ENCODE peak calls at places on chromosome 7, in seven cellular contexts. R is AG20443, A is occipital lobe, L is BJ, D is tibial nerve, F is NB4, V is breast epithelium. C is an unnamed sample.
A peak's percentile ranks its signal among the peaks of the same experiment; 100 is the strongest.

GRCh38 chr7:73496626-73497025 is 25.5 kb downstream of the BAZ1B start:
- DNase-seq in V (no peak), F (no peak), A (no peak), R (no peak), L (no peak), D (no peak), C (no peak)

GRCh38 chr7:131072505-131073091 is 255.1 kb upstream of the MKLN1 start:
- DNase-seq in F (peak; percentile 35), A (no peak), L (no peak), V (no peak), D (no peak), R (peak; percentile 20), C (peak; percentile 34)

GRCh38 chr7:6424702-6425072 is 23.1 kb downstream of the DAGLB start:
- DNase-seq in A (no peak), R (no peak), D (no peak), L (no peak), F (no peak), V (no peak), C (no peak)

GRCh38 chr7:148261996-148262688 is 328.4 kb upstream of the C7orf33 start:
- DNase-seq in A (no peak), D (no peak), L (no peak), R (no peak), F (no peak), V (no peak), C (no peak)

GRCh38 chr7:88153378-88153777 is 66.5 kb downstream of the SRI start:
- DNase-seq in A (no peak), R (no peak), F (no peak), V (no peak), D (no peak), L (no peak), C (no peak)

GRCh38 chr7:79761876-79762429 is 308.5 kb upstream of the MAGI2 start:
- DNase-seq in D (no peak), L (no peak), R (no peak), A (no peak), F (no peak), V (no peak), C (no peak)

GRCh38 chr7:127705461-127705959 is 53.5 kb downstream of the SND1 start:
- DNase-seq in L (no peak), F (no peak), D (no peak), A (no peak), V (no peak), R (no peak), C (no peak)

GRCh38 chr7:152923711-152924110 is 164.2 kb downstream of the ACTR3B start:
- DNase-seq in A (no peak), V (peak; percentile 7), L (no peak), F (no peak), D (no peak), R (no peak), C (no peak)

GRCh38 chr7:105003275-105003674 is 10.7 kb upstream of the KMT2E start:
- DNase-seq in D (no peak), R (peak; percentile 22), L (no peak), F (peak; percentile 46), A (peak; percentile 23), V (no peak), C (no peak)

GRCh38 chr7:12800501-12800900 is 113.1 kb downstream of the ARL4A start:
- DNase-seq in D (no peak), A (no peak), L (no peak), F (no peak), V (no peak), R (no peak), C (no peak)

GRCh38 chr7:138247568-138248328 is 171.5 kb downstream of the AKR1D1 start:
- DNase-seq in V (no peak), D (no peak), F (no peak), A (no peak), L (no peak), R (no peak), C (no peak)

GRCh38 chr7:130208511-130208910 is 851 bp downstream of the SSMEM1 start:
- DNase-seq in V (no peak), D (no peak), F (no peak), A (no peak), R (no peak), L (no peak), C (no peak)

GRCh38 chr7:141262101-141262819 is 188.4 kb downstream of the TMEM178B start:
- DNase-seq in R (no peak), D (no peak), L (no peak), A (no peak), V (no peak), F (no peak), C (no peak)

GRCh38 chr7:105897999-105898398 is 21.6 kb upstream of the ATXN7L1 start:
- DNase-seq in F (no peak), A (no peak), L (no peak), V (no peak), R (no peak), D (no peak), C (no peak)

GRCh38 chr7:16295558-16295957 is 125.8 kb downstream of the CRPPA start:
- DNase-seq in D (no peak), L (no peak), A (no peak), R (no peak), V (no peak), F (no peak), C (no peak)

GRCh38 chr7:140597425-140597949 is 43.1 kb downstream of the DENND2A start:
- DNase-seq in L (no peak), A (no peak), R (no peak), V (no peak), F (no peak), D (no peak), C (no peak)

GRCh38 chr7:138801256-138801655 is 3.3 kb upstream of the ATP6V0A4 start:
- DNase-seq in V (no peak), F (no peak), R (no peak), L (no peak), D (no peak), A (no peak), C (no peak)

GRCh38 chr7:17301491-17302101 is 3.1 kb downstream of the AHR start:
- DNase-seq in L (no peak), D (peak; percentile 47), R (no peak), F (peak; percentile 68), V (no peak), A (no peak), C (no peak)

GRCh38 chr7:42733040-42733439 is 178.8 kb downstream of the C7orf25 start:
- DNase-seq in F (no peak), A (no peak), L (no peak), V (no peak), D (no peak), R (no peak), C (no peak)